ENCODE peak calls at places on chromosomes 2 and 18, in six cellular contexts. C, A, Q, U, O and D are unnamed samples.

GRCh38 chr2:54983345-54984235 is 66.7 kb downstream of the RTN4 start:
- DNase-seq in C (no peak), Q (peak; percentile 62), U (no peak), O (no peak), A (no peak), D (no peak)

GRCh38 chr18:60259052-60259681 is 113.4 kb downstream of the MC4R start:
- DNase-seq in A (no peak), C (peak; percentile 6), Q (peak; percentile 38), U (no peak), O (no peak), D (no peak)

GRCh38 chr2:172372436-172372835 is 55.0 kb upstream of the ITGA6 start:
- DNase-seq in Q (no peak), A (no peak), U (no peak), C (no peak), O (no peak), D (no peak)

GRCh38 chr2:207836526-207837133 is 66.9 kb upstream of the FZD5 start:
- DNase-seq in U (no peak), C (no peak), Q (no peak), O (no peak), A (no peak), D (peak; percentile 61)

GRCh38 chr18:70126832-70127231 is 78.7 kb downstream of the RTTN start:
- DNase-seq in C (no peak), O (no peak), A (no peak), U (no peak), Q (no peak), D (no peak)

GRCh38 chr2:190815223-190815622 is 65.4 kb upstream of the GLS start:
- DNase-seq in Q (no peak), C (no peak), O (no peak), A (no peak), U (no peak), D (no peak)

GRCh38 chr2:127086800-127087737 is 19.9 kb downstream of the BIN1 start:
- DNase-seq in C (peak; percentile 97), Q (peak; percentile 81), A (peak; percentile 82), U (no peak), O (no peak), D (peak; percentile 64)

GRCh38 chr2:122174061-122174460 is 418.6 kb downstream of the TSN start:
- DNase-seq in O (no peak), C (no peak), A (no peak), Q (no peak), U (no peak), D (no peak)

GRCh38 chr2:151029406-151030157 is 232.1 kb downstream of the RBM43 start:
- DNase-seq in Q (peak; percentile 76), A (no peak), C (no peak), O (no peak), U (no peak), D (no peak)

GRCh38 chr2:177568893-177569292 is 176.3 kb downstream of the AGPS start:
- DNase-seq in Q (no peak), A (no peak), C (no peak), U (no peak), O (no peak), D (no peak)

GRCh38 chr2:38533180-38533579 is 69.5 kb downstream of the HNRNPLL start:
- DNase-seq in Q (no peak), A (no peak), C (no peak), O (no peak), U (no peak), D (no peak)

GRCh38 chr2:1598041-1598710 is 146.1 kb downstream of the PXDN start:
- DNase-seq in A (no peak), Q (no peak), O (no peak), U (no peak), C (no peak), D (no peak)

GRCh38 chr2:10575566-10576300 is 114.0 kb downstream of the NOL10 start:
- DNase-seq in Q (peak; percentile 91), C (peak; percentile 31), O (peak; percentile 48), U (no peak), A (no peak), D (no peak)

GRCh38 chr18:8450013-8450412 is 159.2 kb upstream of the RAB12 start:
- DNase-seq in O (peak; percentile 20), U (no peak), A (no peak), Q (no peak), C (peak; percentile 20), D (no peak)

GRCh38 chr2:867296-867695 is 83.4 kb upstream of the SNTG2 start:
- DNase-seq in U (no peak), Q (no peak), O (no peak), C (no peak), A (no peak), D (no peak)

GRCh38 chr2:47429795-47430194 is 26.8 kb downstream of the MSH2 start:
- DNase-seq in O (no peak), U (no peak), A (no peak), Q (peak; percentile 41), C (no peak), D (no peak)

GRCh38 chr2:108383146-108383830 is 5.5 kb downstream of the SULT1C4 start:
- DNase-seq in A (no peak), Q (no peak), C (peak; percentile 34), U (no peak), O (no peak), D (no peak)

GRCh38 chr18:46402945-46403344 is 254.1 kb downstream of the LOXHD1 start:
- DNase-seq in C (no peak), U (no peak), O (no peak), A (no peak), Q (no peak), D (no peak)

GRCh38 chr2:9654429-9655100 is 23.8 kb upstream of the YWHAQ start:
- DNase-seq in C (peak; percentile 37), O (no peak), A (no peak), Q (no peak), U (no peak), D (no peak)

GRCh38 chr18:48763714-48764100 is 187.1 kb downstream of the SMAD7 start:
- DNase-seq in A (no peak), U (no peak), Q (no peak), O (no peak), C (no peak), D (no peak)

GRCh38 chr2:106080955-106081354 is 113.1 kb downstream of the UXS1 start:
- DNase-seq in A (no peak), O (no peak), U (no peak), C (no peak), Q (no peak), D (no peak)

GRCh38 chr2:62149708-62150107 is 46.2 kb upstream of the B3GNT2 start:
- DNase-seq in O (peak; percentile 6), A (peak; percentile 55), Q (peak; percentile 93), C (no peak), U (no peak), D (no peak)

GRCh38 chr2:182456784-182457183 is 29.9 kb upstream of the PDE1A start:
- DNase-seq in U (no peak), C (no peak), A (no peak), O (no peak), Q (peak; percentile 74), D (no peak)

GRCh38 chr18:41938445-41938844 is 16.6 kb upstream of the PIK3C3 start:
- DNase-seq in O (no peak), Q (peak; percentile 96), C (peak; percentile 18), A (no peak), U (no peak), D (no peak)

GRCh38 chr2:145352499-145352898 is 832.6 kb upstream of the ZEB2 start:
- DNase-seq in A (no peak), C (no peak), Q (no peak), O (no peak), U (no peak), D (no peak)

GRCh38 chr2:10911291-10912075 is at the start of gene KCNF1:
- DNase-seq in Q (peak; percentile 52), U (no peak), C (peak; percentile 68), A (peak; percentile 70), O (peak; percentile 79), D (peak; percentile 30)

GRCh38 chr18:72174972-72175649 is 369.0 kb downstream of the CBLN2 start:
- DNase-seq in U (no peak), C (no peak), A (no peak), O (no peak), Q (no peak), D (no peak)

GRCh38 chr18:72181241-72181764 is 362.8 kb downstream of the CBLN2 start:
- DNase-seq in A (no peak), U (no peak), C (no peak), Q (no peak), O (no peak), D (no peak)

GRCh38 chr18:72180689-72181088 is 363.5 kb downstream of the CBLN2 start:
- DNase-seq in A (no peak), C (no peak), O (no peak), U (no peak), Q (no peak), D (no peak)
- H3K9me3 ChIP-seq in A (no peaks in the 10 kb centered on the region), C (no peaks in the 10 kb centered on the region), O (no peaks in the 10 kb centered on the region), U (peaks cover 8% of the 10 kb centered on the region), Q (peaks cover 11% of the 10 kb centered on the region), D (peaks cover 8% of the 10 kb centered on the region)

DNA sequence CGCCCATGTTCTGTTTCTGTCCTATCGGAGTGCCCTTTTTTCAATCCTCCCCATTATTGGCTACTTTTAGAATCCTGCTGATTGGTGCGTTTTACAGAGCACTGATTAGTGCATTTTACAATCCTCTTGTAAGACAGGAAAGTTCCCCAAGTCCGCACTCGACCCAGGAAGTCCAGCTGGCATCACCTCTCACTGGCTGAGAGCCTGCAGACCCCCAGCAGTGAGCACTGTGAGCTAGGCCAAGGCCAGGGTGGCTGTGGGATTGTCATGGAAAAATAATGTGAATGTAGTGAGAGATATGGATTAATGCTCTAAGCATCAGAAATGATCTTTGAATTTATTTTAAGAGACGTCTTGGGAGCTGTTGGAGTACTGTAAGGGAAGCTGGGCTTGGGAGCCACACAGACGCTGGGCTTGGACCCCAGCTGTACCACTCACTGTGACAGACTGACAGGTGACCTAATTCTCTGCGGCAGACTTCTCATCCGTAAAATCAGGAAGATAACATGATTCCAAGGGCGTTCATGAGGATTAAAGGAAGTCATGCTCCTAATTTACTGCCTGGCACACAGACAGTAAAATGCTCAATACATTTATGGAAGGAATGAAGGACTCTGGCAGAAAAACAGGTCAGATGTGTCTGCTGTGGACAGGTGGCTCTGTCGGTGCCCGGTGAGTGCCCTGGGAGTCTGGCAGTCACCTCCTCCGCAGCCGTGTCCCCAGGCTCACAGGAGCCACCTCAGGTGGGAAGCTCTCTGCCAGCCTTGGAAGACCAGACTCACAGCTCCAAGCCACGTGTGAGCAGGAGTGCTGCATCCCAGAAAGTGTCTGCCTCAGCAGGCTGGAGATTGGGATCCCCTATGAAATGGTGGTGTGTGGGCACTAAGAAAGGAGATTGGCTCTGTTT is 105.5 kb downstream of the FAM168B start:
- DNase-seq in A (no peak), Q (no peak), U (no peak), C (no peak), O (no peak), D (no peak)
- H3K9me3 ChIP-seq in A (no peaks in the 10 kb centered on the region), Q (no peaks in the 10 kb centered on the region), U (no peaks in the 10 kb centered on the region), C (no peaks in the 10 kb centered on the region), O (no peaks in the 10 kb centered on the region), D (no peaks in the 10 kb centered on the region)

DNA sequence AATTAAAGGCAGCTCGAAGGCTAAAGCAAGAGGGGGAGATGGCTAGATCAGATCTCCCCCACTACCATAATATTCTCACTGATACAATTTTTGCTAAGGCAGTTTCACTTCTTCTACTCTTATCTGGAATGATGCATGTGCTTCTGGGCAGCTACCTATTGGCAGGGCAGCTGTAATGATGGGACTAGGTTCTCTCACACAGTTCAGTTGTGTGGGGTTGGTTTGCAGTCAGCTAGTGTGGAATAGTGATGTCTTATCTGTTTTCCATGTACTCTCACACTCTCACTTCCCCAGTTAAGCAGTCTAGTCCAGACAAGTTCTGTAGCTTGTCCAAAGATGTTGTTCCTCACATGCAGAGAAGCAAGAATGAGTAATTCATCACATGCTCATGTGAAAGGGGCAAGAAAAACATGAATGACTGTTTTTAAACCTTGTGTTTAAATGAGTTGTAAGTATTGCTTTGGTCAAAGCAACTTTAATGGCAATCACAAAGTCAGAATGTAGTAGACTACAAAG is 836.1 kb downstream of the CBLN2 start:
- DNase-seq in O (no peak), Q (no peak), A (no peak), U (no peak), C (no peak), D (no peak)
- H3K9me3 ChIP-seq in O (no peaks in the 10 kb centered on the region), Q (no peaks in the 10 kb centered on the region), A (no peaks in the 10 kb centered on the region), U (no peaks in the 10 kb centered on the region), C (no peaks in the 10 kb centered on the region), D (no peaks in the 10 kb centered on the region)

GRCh38 chr18:72197598-72197997 is 346.5 kb downstream of the CBLN2 start:
- DNase-seq in Q (no peak), C (no peak), U (no peak), A (no peak), O (no peak), D (no peak)
- H3K9me3 ChIP-seq in Q (no peaks in the 10 kb centered on the region), C (no peaks in the 10 kb centered on the region), U (no peaks in the 10 kb centered on the region), A (no peaks in the 10 kb centered on the region), O (no peaks in the 10 kb centered on the region), D (no peaks in the 10 kb centered on the region)